ENCODE peak calls at places on chromosomes 12 and 14, in six cellular contexts. G, M, V, C, R and K are unnamed samples. For H3K9me3, the result is how much of the 10 kb centered on the place peaks cover.

GRCh38 chr12:46267618-46268348 is 1.1 kb downstream of the SLC38A1 start:
- DNase-seq in G (peak), C (peak), V (peak), R (no peak), M (peak), K (no peak)

GRCh38 chr12:104622942-104623341 is 166.2 kb downstream of the CHST11 start:
- DNase-seq in V (no peak), C (no peak), G (no peak), R (no peak), M (no peak), K (no peak)

GRCh38 chr12:64010069-64010686 is 165.7 kb downstream of the SRGAP1 start:
- DNase-seq in C (no peak), G (peak), V (peak), R (no peak), M (no peak), K (no peak)

GRCh38 chr12:51897181-51897580 is 9.3 kb downstream of the ANKRD33 start:
- DNase-seq in C (no peak), R (no peak), G (no peak), M (no peak), V (no peak), K (no peak)

GRCh38 chr12:89244536-89244935 is 107.8 kb downstream of the DUSP6 start:
- DNase-seq in M (peak), R (no peak), G (no peak), V (peak), C (no peak), K (no peak)

GRCh38 chr12:11778703-11779102 is 129.2 kb downstream of the ETV6 start:
- DNase-seq in M (peak), G (peak), C (no peak), R (no peak), V (no peak), K (no peak)

GRCh38 chr14:51552275-51552674 is 99.4 kb upstream of the FRMD6 start:
- DNase-seq in G (no peak), C (no peak), R (no peak), M (no peak), V (no peak), K (no peak)

GRCh38 chr14:90382491-90383125 is 14.2 kb upstream of the CALM1 start:
- DNase-seq in R (no peak), M (peak), C (peak), G (peak), V (peak), K (peak)

GRCh38 chr12:26185532-26186320 is 9.6 kb upstream of the SSPN start:
- DNase-seq in R (peak), V (no peak), G (no peak), M (no peak), C (no peak), K (no peak)

GRCh38 chr14:35506927-35507326 is 27.0 kb upstream of the INSM2 start:
- DNase-seq in M (no peak), C (no peak), R (no peak), V (peak), G (no peak), K (no peak)

GRCh38 chr14:91961297-91962220 is 14.1 kb upstream of the FBLN5 start:
- DNase-seq in R (no peak), M (no peak), V (no peak), G (no peak), C (no peak), K (no peak)

GRCh38 chr14:100065161-100065871 is at the start of gene EVL:
- DNase-seq in V (no peak), C (peak), R (no peak), G (no peak), M (no peak), K (peak)

DNA sequence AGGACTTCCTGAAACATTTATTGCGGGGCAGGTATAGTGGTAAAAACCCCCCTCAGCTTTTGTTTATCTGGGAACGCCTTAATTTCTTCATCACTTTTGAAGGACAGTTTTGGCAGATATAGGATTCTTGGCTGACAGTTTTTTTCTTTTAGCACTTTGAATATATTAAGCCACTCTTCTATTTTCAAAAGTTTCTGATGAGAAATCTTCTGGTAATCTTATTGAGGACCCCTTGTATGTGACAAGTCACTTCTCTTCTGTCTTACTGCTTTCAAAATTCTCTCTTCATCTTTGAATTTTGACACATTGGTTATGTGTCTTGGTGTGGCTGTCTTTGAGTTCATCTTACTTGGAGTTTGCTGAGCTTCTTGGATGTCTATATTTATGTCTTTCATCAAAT is 59.1 kb downstream of the ATP23 start:
- DNase-seq in V (no peak), R (no peak), G (no peak), C (no peak), M (no peak), K (no peak)
- H3K9me3 ChIP-seq in V (under half), R (under half), G (under half), C (under half), M (under half), K (under half)

DNA sequence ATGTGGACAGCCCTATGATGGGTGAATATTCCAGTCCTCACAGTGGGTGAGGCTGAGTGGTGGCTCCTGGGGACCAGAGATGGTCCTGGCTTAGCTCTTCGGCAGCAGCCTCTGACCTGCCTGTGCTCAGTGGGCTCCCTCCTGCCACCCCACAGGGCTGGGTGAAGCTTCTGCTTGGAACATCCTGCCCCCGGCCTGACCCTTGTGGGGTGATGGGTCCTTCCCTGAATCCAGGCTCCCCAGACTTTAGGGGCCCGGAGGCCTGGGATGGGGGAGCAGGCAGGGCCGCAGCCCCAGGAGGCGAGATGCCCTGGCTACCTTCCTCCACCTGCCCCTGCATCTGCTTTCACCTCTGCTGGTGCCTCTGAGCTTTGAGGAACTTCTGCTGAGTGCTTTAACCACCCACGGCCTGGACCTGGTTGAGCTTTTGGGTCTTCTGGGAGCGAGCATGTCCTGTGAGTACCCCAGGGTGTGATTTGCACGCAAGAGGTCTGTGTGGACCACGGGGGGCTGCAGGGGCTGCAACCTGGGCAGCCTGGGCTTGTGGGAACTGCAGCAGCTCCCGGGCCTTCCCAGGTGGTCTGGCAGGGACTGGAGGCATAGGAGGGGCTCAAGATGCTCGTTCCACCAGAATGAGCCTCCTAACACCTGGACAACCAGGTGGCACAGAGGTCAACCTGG is 159.5 kb downstream of the KIF26A start:
- DNase-seq in V (no peak), G (no peak), R (no peak), M (no peak), C (no peak), K (no peak)
- H3K9me3 ChIP-seq in V (half or more), G (under half), R (under half), M (under half), C (under half), K (under half)

GRCh38 chr12:6963741-6964446 is 6.6 kb downstream of the PHB2 start:
- DNase-seq in M (no peak), R (no peak), C (no peak), G (no peak), V (no peak), K (no peak)

GRCh38 chr12:6961278-6961694 is 9.2 kb downstream of the PHB2 start:
- DNase-seq in R (peak), C (peak), M (peak), V (no peak), G (no peak), K (peak)

GRCh38 chr12:6963016-6963731 is 7.3 kb downstream of the PHB2 start:
- DNase-seq in V (no peak), R (peak), G (no peak), M (no peak), C (no peak), K (no peak)

GRCh38 chr12:6961695-6962284 is 8.7 kb downstream of the PHB2 start:
- DNase-seq in G (peak), M (peak), V (peak), C (peak), R (no peak), K (no peak)

DNA sequence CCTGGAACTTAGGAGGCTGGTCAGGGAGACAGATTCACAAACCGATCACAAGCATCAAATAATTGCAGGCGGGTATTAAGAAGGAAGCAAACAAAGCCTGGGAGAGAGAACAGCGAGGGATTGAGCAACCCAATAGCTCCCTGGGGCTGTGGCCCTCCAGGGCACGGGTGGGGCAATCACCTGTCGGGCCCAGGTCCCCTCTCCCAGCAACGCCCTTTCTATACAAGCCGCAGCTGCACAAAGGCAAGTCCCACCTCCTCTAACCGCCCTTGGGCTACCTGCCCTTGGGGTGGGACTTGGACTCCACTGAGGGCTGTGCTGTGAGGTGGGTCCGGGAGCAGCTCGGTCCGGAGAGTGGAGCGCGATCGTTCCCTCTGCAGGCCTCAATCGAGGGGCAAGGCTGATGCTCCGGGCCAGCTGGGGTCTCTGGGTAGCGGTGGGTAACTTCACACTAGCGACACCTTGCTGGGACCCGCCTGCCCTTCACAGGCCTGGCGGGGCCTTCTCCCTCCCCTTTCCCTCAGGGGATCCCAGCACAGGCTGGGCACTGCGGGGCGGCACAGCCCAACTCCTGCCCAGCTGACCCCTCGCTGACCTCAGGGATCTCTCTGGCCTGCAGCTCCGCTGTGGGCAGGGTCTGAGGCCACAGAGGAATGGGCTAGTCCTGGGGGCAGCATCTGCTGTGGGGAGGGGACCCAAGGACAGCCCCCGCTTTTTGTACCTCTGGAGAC is 8.0 kb downstream of the PHB2 start:
- DNase-seq in C (no peak), V (no peak), M (no peak), R (peak), G (no peak), K (no peak)
- H3K9me3 ChIP-seq in C (under half), V (under half), M (under half), R (under half), G (under half), K (under half)

DNA sequence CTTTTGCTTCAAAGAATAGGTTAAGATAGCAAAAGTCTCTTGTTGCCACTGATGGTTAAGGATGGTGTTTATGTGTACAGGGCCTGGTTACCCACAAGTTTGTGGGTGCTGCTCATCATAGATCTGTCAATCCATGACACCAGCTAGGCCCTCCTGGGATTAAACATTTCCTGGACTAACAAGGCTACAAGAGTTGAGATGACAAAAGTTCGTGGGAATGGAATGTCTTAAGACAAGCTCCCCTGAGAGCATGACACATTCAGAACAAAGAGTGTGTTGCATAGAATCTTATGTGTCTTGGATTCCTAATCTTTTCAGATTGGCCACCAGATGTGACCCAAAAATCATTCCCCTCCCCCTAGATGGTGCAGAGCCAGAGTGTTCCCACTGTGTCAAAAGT is 592.5 kb upstream of the USP15 start:
- DNase-seq in V (no peak), R (no peak), G (no peak), C (no peak), M (peak), K (no peak)
- H3K9me3 ChIP-seq in V (under half), R (under half), G (under half), C (under half), M (under half), K (under half)

GRCh38 chr12:132314516-132315233 is 14.7 kb downstream of the GALNT9 start:
- DNase-seq in C (no peak), V (no peak), G (no peak), R (no peak), M (no peak), K (no peak)

GRCh38 chr12:132311201-132311915 is 18.0 kb downstream of the GALNT9 start:
- DNase-seq in M (no peak), V (no peak), G (no peak), C (no peak), R (no peak), K (no peak)

GRCh38 chr12:132312516-132312915 is 16.9 kb downstream of the GALNT9 start:
- DNase-seq in M (no peak), V (no peak), G (no peak), R (no peak), C (no peak), K (no peak)

GRCh38 chr12:132314035-132314434 is 15.4 kb downstream of the GALNT9 start:
- DNase-seq in G (no peak), M (no peak), R (no peak), C (no peak), V (no peak), K (no peak)

DNA sequence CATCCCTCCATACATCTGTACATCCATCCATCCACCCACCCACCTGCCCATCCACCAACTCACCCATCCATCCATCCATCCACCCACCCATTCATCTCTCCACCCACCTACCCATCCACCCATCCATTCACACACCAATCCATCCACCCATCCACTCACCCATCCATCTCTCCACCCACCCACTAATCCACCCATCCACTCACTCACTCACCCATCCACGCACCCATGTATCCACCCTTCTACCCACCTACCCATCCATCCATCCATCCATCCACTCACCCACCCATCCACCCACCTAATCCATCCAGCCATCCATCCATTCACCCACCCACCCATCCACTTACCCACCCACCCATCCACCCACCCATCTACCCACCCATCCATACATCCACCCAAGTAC is 16.2 kb downstream of the GALNT9 start:
- DNase-seq in V (no peak), G (no peak), C (no peak), R (no peak), M (no peak), K (no peak)
- H3K9me3 ChIP-seq in V (under half), G (under half), C (under half), R (under half), M (under half), K (under half)

DNA sequence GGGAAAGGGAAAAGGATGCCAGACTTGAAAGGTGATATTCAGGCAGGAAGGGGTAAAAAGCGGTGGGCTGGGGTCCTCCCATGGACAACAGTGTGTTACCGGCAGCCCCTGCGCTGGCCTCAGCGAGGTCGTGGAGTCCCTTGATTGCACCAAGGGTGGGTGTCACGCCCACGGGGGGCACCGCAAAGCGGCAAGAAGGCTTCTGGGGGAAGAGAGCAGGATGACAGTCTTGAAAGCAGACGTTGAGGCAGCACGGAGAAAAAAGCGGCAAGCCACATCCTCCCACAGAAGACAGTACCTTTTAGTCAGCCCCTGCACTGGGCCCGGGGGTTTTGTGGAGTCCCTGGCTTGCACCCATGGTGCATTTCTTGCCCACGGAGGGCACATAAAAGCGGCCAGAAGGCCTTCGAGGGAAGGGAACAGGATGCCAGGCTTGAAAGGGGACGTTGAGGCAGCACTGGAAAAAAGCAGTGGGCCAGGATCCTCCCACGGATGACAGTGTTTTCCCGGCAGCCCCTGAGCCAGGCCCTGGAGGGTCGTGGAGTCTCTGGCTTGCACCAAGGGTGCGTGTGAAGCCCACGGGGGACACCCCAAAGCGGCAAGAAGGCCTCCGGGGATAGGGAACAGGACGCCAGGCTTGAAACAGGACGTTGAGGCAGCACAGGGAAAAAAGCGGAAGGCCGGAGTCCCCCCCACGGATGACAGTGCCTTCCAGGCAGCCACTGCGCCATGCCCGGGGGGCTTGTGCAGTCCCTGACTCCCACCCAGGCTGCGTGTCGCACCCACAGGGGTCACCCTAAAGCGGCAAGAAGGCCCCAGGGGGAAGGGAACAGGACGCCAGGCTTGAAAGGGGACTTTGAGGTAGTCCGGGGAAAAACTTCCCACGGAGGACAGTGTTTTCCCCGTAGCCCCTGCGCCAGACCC is 162.2 kb upstream of the ALG10B start:
- DNase-seq in G (no peak), R (no peak), C (no peak), M (no peak), V (no peak), K (no peak)
- H3K9me3 ChIP-seq in G (under half), R (under half), C (under half), M (under half), V (half or more), K (under half)

GRCh38 chr12:38161123-38162000 is 155.2 kb upstream of the ALG10B start:
- DNase-seq in M (no peak), R (no peak), C (no peak), V (no peak), G (no peak), K (no peak)

GRCh38 chr12:38162013-38162412 is 154.6 kb upstream of the ALG10B start:
- DNase-seq in C (no peak), G (no peak), V (no peak), R (no peak), M (no peak), K (no peak)

GRCh38 chr12:38159591-38160317 is 156.8 kb upstream of the ALG10B start:
- DNase-seq in R (no peak), C (no peak), G (no peak), V (no peak), M (no peak), K (no peak)

GRCh38 chr12:38159092-38159551 is 157.5 kb upstream of the ALG10B start:
- DNase-seq in V (no peak), G (no peak), R (no peak), M (no peak), C (no peak), K (no peak)

DNA sequence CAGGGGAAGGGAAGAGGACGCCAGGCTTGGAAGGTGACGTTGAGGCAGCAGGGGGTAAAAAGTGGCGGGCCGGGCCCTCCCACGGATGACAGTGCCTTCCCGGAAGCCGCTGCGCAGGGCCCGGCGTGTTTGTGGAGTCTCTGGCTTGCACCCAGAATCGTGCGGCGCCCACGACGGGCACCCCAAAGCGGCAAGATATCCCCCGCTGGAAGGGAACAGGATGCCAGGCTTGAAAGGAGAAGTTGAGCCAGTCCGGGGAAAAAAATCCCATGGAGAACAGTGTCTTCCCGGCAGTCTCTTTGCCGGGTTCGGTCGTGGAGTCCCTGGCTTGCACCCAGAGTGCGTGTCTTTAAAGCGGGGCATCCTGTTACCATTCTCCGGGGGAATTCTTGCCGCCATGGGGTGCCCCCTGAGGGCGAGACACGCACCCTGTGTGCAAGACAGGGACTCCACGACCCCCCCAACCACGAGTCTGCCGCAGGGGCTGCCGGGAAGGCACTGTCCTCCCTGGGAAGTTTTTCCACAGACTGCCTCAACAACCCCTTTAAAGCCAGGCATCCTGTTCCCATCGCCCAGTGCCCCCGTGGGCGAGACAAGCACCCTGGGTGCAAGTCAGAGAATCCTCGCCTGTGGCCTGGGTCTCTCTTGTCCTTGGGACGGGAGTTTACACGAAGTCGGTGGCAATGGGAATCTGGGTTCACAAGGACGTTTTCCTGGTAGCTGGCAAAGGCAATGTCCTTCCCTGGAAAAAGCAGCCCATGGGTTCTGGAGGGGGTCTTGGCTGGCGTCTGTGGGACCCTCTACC is 156.1 kb upstream of the ALG10B start:
- DNase-seq in R (no peak), M (no peak), C (no peak), V (no peak), G (no peak), K (no peak)
- H3K9me3 ChIP-seq in R (under half), M (under half), C (under half), V (half or more), G (under half), K (under half)